ENCODE peak calls at places on chromosomes 13 and 19, in seven cellular contexts. One of them, this sample, is unnamed.

GRCh38 chr19:49473868-49474544 is at the start of gene FLT3LG:
- DNase-seq in foreskin fibroblast: peak; percentile 89
- DNase-seq in astrocyte of the spinal cord: peak; percentile 70
- DNase-seq in kidney: peak; percentile 91
- DNase-seq in psoas muscle: peak; percentile 87
- DNase-seq in body of pancreas: peak; percentile 71
- DNase-seq in uterus: peak; percentile 80
- DNase-seq in this sample: peak; percentile 81

GRCh38 chr13:111371720-111372119 is 51.3 kb downstream of the TEX29 start:
- DNase-seq in body of pancreas: no peak
- DNase-seq in kidney: no peak
- DNase-seq in psoas muscle: no peak
- DNase-seq in foreskin fibroblast: no peak
- DNase-seq in astrocyte of the spinal cord: no peak
- DNase-seq in uterus: no peak
- DNase-seq in this sample: no peak

GRCh38 chr13:91647361-91647970 is 249.0 kb downstream of the GPC5 start:
- DNase-seq in psoas muscle: no peak
- DNase-seq in astrocyte of the spinal cord: peak; percentile 56
- DNase-seq in foreskin fibroblast: no peak
- DNase-seq in uterus: no peak
- DNase-seq in kidney: peak; percentile 46
- DNase-seq in body of pancreas: peak; percentile 14
- DNase-seq in this sample: no peak

GRCh38 chr13:112700291-112701060 is 10.6 kb downstream of the ATP11A start:
- DNase-seq in psoas muscle: peak; percentile 50
- DNase-seq in foreskin fibroblast: no peak
- DNase-seq in uterus: no peak
- DNase-seq in kidney: peak; percentile 61
- DNase-seq in astrocyte of the spinal cord: no peak
- DNase-seq in body of pancreas: no peak
- DNase-seq in this sample: no peak

GRCh38 chr19:48569814-48570213 is 17.8 kb downstream of the SULT2B1 start:
- DNase-seq in uterus: no peak
- DNase-seq in body of pancreas: no peak
- DNase-seq in psoas muscle: no peak
- DNase-seq in foreskin fibroblast: peak; percentile 62
- DNase-seq in astrocyte of the spinal cord: peak; percentile 38
- DNase-seq in kidney: no peak
- DNase-seq in this sample: peak; percentile 24

GRCh38 chr13:64925284-64925683 is 2304.9 kb downstream of the PCDH9 start:
- DNase-seq in uterus: no peak
- DNase-seq in body of pancreas: no peak
- DNase-seq in kidney: no peak
- DNase-seq in psoas muscle: no peak
- DNase-seq in astrocyte of the spinal cord: peak; percentile 13
- DNase-seq in foreskin fibroblast: peak; percentile 2
- DNase-seq in this sample: peak; percentile 22

GRCh38 chr13:107203146-107203847 is 635.4 kb upstream of the ARGLU1 start:
- DNase-seq in body of pancreas: no peak
- DNase-seq in astrocyte of the spinal cord: no peak
- DNase-seq in psoas muscle: no peak
- DNase-seq in uterus: no peak
- DNase-seq in kidney: no peak
- DNase-seq in foreskin fibroblast: no peak
- DNase-seq in this sample: peak; percentile 11

GRCh38 chr19:47511128-47511517 is 3.7 kb downstream of the NAPA start:
- DNase-seq in astrocyte of the spinal cord: no peak
- DNase-seq in body of pancreas: peak; percentile 55
- DNase-seq in uterus: peak; percentile 86
- DNase-seq in foreskin fibroblast: no peak
- DNase-seq in kidney: no peak
- DNase-seq in psoas muscle: peak; percentile 65
- DNase-seq in this sample: no peak

GRCh38 chr19:6030214-6030507 is 52.2 kb upstream of the RANBP3 start:
- DNase-seq in foreskin fibroblast: peak; percentile 79
- DNase-seq in kidney: no peak
- DNase-seq in astrocyte of the spinal cord: peak; percentile 35
- DNase-seq in psoas muscle: no peak
- DNase-seq in uterus: no peak
- DNase-seq in body of pancreas: no peak
- DNase-seq in this sample: peak; percentile 71

GRCh38 chr13:102422690-102423089 is 20.8 kb upstream of the FGF14 start:
- DNase-seq in body of pancreas: no peak
- DNase-seq in foreskin fibroblast: no peak
- DNase-seq in uterus: no peak
- DNase-seq in psoas muscle: no peak
- DNase-seq in astrocyte of the spinal cord: no peak
- DNase-seq in kidney: no peak
- DNase-seq in this sample: no peak

GRCh38 chr13:54574791-54575190 is 1546.2 kb downstream of the OLFM4 start:
- DNase-seq in astrocyte of the spinal cord: no peak
- DNase-seq in uterus: no peak
- DNase-seq in kidney: no peak
- DNase-seq in body of pancreas: no peak
- DNase-seq in foreskin fibroblast: no peak
- DNase-seq in psoas muscle: no peak
- DNase-seq in this sample: no peak

GRCh38 chr19:55605637-55606470 is at the start of gene ZNF865:
- DNase-seq in psoas muscle: peak; percentile 82
- DNase-seq in foreskin fibroblast: peak; percentile 93
- DNase-seq in astrocyte of the spinal cord: peak; percentile 87
- DNase-seq in body of pancreas: peak; percentile 69
- DNase-seq in uterus: peak; percentile 75
- DNase-seq in kidney: peak; percentile 87
- DNase-seq in this sample: peak; percentile 91

GRCh38 chr13:88628882-88629281 is 957.7 kb downstream of the SLITRK5 start:
- DNase-seq in kidney: no peak
- DNase-seq in astrocyte of the spinal cord: no peak
- DNase-seq in psoas muscle: no peak
- DNase-seq in body of pancreas: no peak
- DNase-seq in foreskin fibroblast: no peak
- DNase-seq in uterus: no peak
- DNase-seq in this sample: no peak

GRCh38 chr13:82878536-82878935 is 1003.7 kb downstream of the SLITRK1 start:
- DNase-seq in foreskin fibroblast: peak; percentile 56
- DNase-seq in kidney: no peak
- DNase-seq in body of pancreas: no peak
- DNase-seq in uterus: no peak
- DNase-seq in psoas muscle: no peak
- DNase-seq in astrocyte of the spinal cord: peak; percentile 24
- DNase-seq in this sample: no peak

GRCh38 chr13:97141564-97142005 is 80.5 kb upstream of the MBNL2 start:
- DNase-seq in uterus: peak; percentile 28
- DNase-seq in foreskin fibroblast: peak; percentile 91
- DNase-seq in kidney: no peak
- DNase-seq in psoas muscle: no peak
- DNase-seq in body of pancreas: peak; percentile 39
- DNase-seq in astrocyte of the spinal cord: peak; percentile 87
- DNase-seq in this sample: peak; percentile 79

GRCh38 chr19:40367577-40368434 is 19.3 kb downstream of the PLD3 start:
- DNase-seq in body of pancreas: no peak
- DNase-seq in foreskin fibroblast: no peak
- DNase-seq in uterus: no peak
- DNase-seq in kidney: no peak
- DNase-seq in astrocyte of the spinal cord: no peak
- DNase-seq in psoas muscle: no peak
- DNase-seq in this sample: no peak

GRCh38 chr13:73984949-73985691 is 149.1 kb downstream of the KLF12 start:
- DNase-seq in uterus: no peak
- DNase-seq in astrocyte of the spinal cord: no peak
- DNase-seq in psoas muscle: no peak
- DNase-seq in foreskin fibroblast: no peak
- DNase-seq in kidney: no peak
- DNase-seq in body of pancreas: no peak
- DNase-seq in this sample: no peak

GRCh38 chr13:73983109-73983508 is 151.1 kb downstream of the KLF12 start:
- DNase-seq in kidney: no peak
- DNase-seq in uterus: no peak
- DNase-seq in astrocyte of the spinal cord: no peak
- DNase-seq in psoas muscle: no peak
- DNase-seq in foreskin fibroblast: no peak
- DNase-seq in body of pancreas: no peak
- DNase-seq in this sample: no peak

GRCh38 chr13:73984201-73984600 is 150.0 kb downstream of the KLF12 start:
- DNase-seq in body of pancreas: no peak
- DNase-seq in uterus: no peak
- DNase-seq in foreskin fibroblast: no peak
- DNase-seq in psoas muscle: peak; percentile 50
- DNase-seq in astrocyte of the spinal cord: no peak
- DNase-seq in kidney: no peak
- DNase-seq in this sample: no peak

GRCh38 chr13:73987618-73988017 is 146.6 kb downstream of the KLF12 start:
- DNase-seq in astrocyte of the spinal cord: no peak
- DNase-seq in foreskin fibroblast: no peak
- DNase-seq in kidney: no peak
- DNase-seq in uterus: no peak
- DNase-seq in body of pancreas: no peak
- DNase-seq in psoas muscle: no peak
- DNase-seq in this sample: no peak

GRCh38 chr13:73985789-73986188 is 148.4 kb downstream of the KLF12 start:
- DNase-seq in kidney: no peak
- DNase-seq in body of pancreas: no peak
- DNase-seq in astrocyte of the spinal cord: no peak
- DNase-seq in psoas muscle: no peak
- DNase-seq in uterus: no peak
- DNase-seq in foreskin fibroblast: no peak
- DNase-seq in this sample: no peak
- H3K4me3 ChIP-seq in kidney: no peak overlapping the region
- H3K4me3 ChIP-seq in body of pancreas: no peak overlapping the region
- H3K4me3 ChIP-seq in astrocyte of the spinal cord: no peak overlapping the region
- H3K4me3 ChIP-seq in psoas muscle: no peak overlapping the region
- H3K4me3 ChIP-seq in uterus: no peak overlapping the region
- H3K4me3 ChIP-seq in foreskin fibroblast: no peak overlapping the region
- H3K4me3 ChIP-seq in this sample: no peak overlapping the region

GRCh38 chr19:19032420-19033175 is 719 bp downstream of the SUGP2 start:
- DNase-seq in kidney: peak; percentile 91
- DNase-seq in foreskin fibroblast: peak; percentile 93
- DNase-seq in body of pancreas: peak; percentile 50
- DNase-seq in uterus: peak; percentile 78
- DNase-seq in astrocyte of the spinal cord: peak; percentile 94
- DNase-seq in psoas muscle: peak; percentile 94
- DNase-seq in this sample: peak; percentile 97
- TF ChIP-seq CTCF in kidney: no peak
- TF ChIP-seq CTCF in foreskin fibroblast: no peak
- TF ChIP-seq CTCF in body of pancreas: no peak
- TF ChIP-seq CTCF in uterus: no peak
- TF ChIP-seq CTCF in astrocyte of the spinal cord: no peak
- TF ChIP-seq CTCF in psoas muscle: no peak
- TF ChIP-seq CTCF in this sample: no peak

GRCh38 chr13:110221331-110221730 is 85.6 kb downstream of the COL4A1 start:
- DNase-seq in psoas muscle: no peak
- DNase-seq in uterus: no peak
- DNase-seq in kidney: no peak
- DNase-seq in body of pancreas: no peak
- DNase-seq in foreskin fibroblast: no peak
- DNase-seq in astrocyte of the spinal cord: no peak
- DNase-seq in this sample: no peak
- H3K4me3 ChIP-seq in psoas muscle: no peak overlapping the region
- H3K4me3 ChIP-seq in uterus: no peak overlapping the region
- H3K4me3 ChIP-seq in kidney: no peak overlapping the region
- H3K4me3 ChIP-seq in body of pancreas: no peak overlapping the region
- H3K4me3 ChIP-seq in foreskin fibroblast: no peak overlapping the region
- H3K4me3 ChIP-seq in astrocyte of the spinal cord: no peak overlapping the region
- H3K4me3 ChIP-seq in this sample: no peak overlapping the region

GRCh38 chr19:19320362-19321142 is at the start of the genes MAU2 and SUGP1:
- DNase-seq in body of pancreas: peak; percentile 87
- DNase-seq in foreskin fibroblast: peak; percentile 96
- DNase-seq in uterus: peak; percentile 87
- DNase-seq in psoas muscle: peak; percentile 94
- DNase-seq in astrocyte of the spinal cord: peak; percentile 93
- DNase-seq in kidney: peak; percentile 96
- DNase-seq in this sample: peak; percentile 94
- TF ChIP-seq CTCF in body of pancreas: peak; percentile 20
- TF ChIP-seq CTCF in foreskin fibroblast: peak; percentile 21
- TF ChIP-seq CTCF in uterus: peak; percentile 79
- TF ChIP-seq CTCF in psoas muscle: peak; percentile 48
- TF ChIP-seq CTCF in astrocyte of the spinal cord: no peak
- TF ChIP-seq CTCF in kidney: peak; percentile 50
- TF ChIP-seq CTCF in this sample: peak; percentile 34

DNA sequence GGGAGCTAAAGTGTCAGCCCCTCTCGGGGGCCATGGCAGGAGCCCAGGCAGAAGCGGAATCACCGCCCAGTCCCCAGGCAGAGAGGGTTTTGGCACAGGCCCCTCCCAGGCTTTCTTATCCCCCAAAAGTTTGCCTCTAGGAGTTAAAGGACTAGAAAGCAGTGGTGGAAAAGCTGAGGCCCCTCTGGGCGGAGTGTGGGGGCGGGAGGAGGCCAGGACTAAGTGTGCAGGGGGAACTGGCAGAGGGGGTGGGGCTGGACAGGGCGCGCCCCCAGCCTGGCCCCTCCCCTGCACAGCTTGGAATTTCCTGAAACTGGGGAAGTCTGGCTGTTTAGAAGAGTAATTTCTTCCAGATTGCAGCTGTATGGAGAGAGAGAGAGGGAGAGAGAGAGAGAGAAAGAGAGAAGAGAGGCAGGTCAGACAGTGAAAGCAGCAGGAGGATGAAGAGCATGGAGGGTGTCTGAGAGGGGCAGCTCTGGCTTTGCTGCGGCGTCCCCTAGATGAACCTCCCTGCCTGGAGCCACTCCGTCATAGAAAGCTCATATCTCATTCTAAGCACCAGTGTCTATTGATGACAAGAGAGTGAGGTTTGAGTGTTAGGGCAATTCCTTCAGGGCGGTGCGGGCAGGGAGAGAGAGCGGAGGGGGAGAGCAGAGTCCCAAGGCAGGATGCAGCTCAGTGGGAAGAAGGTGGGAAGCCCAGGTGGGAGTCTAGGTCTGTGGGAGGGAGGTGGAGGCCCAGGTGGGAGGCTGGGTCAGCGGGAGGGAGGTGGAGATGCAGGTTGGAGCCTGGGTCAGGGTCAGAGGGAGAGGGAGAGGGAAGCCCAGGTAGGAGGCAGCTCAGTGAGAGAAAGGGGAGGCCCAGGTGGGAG is at the start of gene CDC42EP5:
- DNase-seq in astrocyte of the spinal cord: peak; percentile 85
- DNase-seq in psoas muscle: peak; percentile 81
- DNase-seq in foreskin fibroblast: peak; percentile 95
- DNase-seq in kidney: peak; percentile 94
- DNase-seq in body of pancreas: peak; percentile 51
- DNase-seq in uterus: peak; percentile 77
- DNase-seq in this sample: peak; percentile 83
- H3K4me3 ChIP-seq in astrocyte of the spinal cord: peak within 1 kb of the TSS; percentile 57
- H3K4me3 ChIP-seq in psoas muscle: peak within 1 kb of the TSS; percentile 55
- H3K4me3 ChIP-seq in foreskin fibroblast: peak within 1 kb of the TSS; percentile 78
- H3K4me3 ChIP-seq in kidney: peak within 1 kb of the TSS; percentile 48
- H3K4me3 ChIP-seq in body of pancreas: no peak within 1 kb of the TSS
- H3K4me3 ChIP-seq in uterus: peak within 1 kb of the TSS; percentile 37
- H3K4me3 ChIP-seq in this sample: peak within 1 kb of the TSS; percentile 63

This sample was measured in cardiac fibroblast.